ENCODE peak calls at places on chromosomes 3 and 15, in ten cellular contexts. One of them, this sample, is unnamed. For H3K4me1, the result is how much of the 10 kb centered on the place peaks cover.

GRCh38 chr3:107525101-107525953 is 2.6 kb downstream of the BBX start:
- DNase-seq in transverse colon: peak
- DNase-seq in spleen: peak
- DNase-seq in HepG2: no peak
- DNase-seq in suprapubic skin: peak
- DNase-seq in K562: peak
- DNase-seq in HCT116: no peak
- DNase-seq in breast epithelium: no peak
- DNase-seq in Panc1: no peak
- DNase-seq in stomach: peak
- DNase-seq in this sample: peak

GRCh38 chr3:100160516-100160915 is 46.2 kb upstream of the FILIP1L start:
- DNase-seq in breast epithelium: no peak
- DNase-seq in suprapubic skin: no peak
- DNase-seq in spleen: no peak
- DNase-seq in HepG2: no peak
- DNase-seq in transverse colon: no peak
- DNase-seq in K562: no peak
- DNase-seq in stomach: no peak
- DNase-seq in HCT116: no peak
- DNase-seq in Panc1: no peak
- DNase-seq in this sample: no peak

GRCh38 chr15:63256433-63256884 is 20.9 kb upstream of the APH1B start:
- DNase-seq in transverse colon: no peak
- DNase-seq in K562: peak
- DNase-seq in suprapubic skin: no peak
- DNase-seq in spleen: no peak
- DNase-seq in HepG2: peak
- DNase-seq in HCT116: no peak
- DNase-seq in Panc1: no peak
- DNase-seq in stomach: no peak
- DNase-seq in breast epithelium: no peak
- DNase-seq in this sample: no peak

GRCh38 chr15:23647421-23648375 is at the start of gene MAGEL2:
- DNase-seq in spleen: no peak
- DNase-seq in breast epithelium: no peak
- DNase-seq in HCT116: no peak
- DNase-seq in suprapubic skin: no peak
- DNase-seq in HepG2: no peak
- DNase-seq in K562: no peak
- DNase-seq in Panc1: no peak
- DNase-seq in stomach: no peak
- DNase-seq in transverse colon: no peak
- DNase-seq in this sample: peak

GRCh38 chr15:44087578-44088190 is 107.4 kb downstream of the FRMD5 start:
- DNase-seq in stomach: no peak
- DNase-seq in Panc1: peak
- DNase-seq in spleen: no peak
- DNase-seq in HCT116: peak
- DNase-seq in K562: no peak
- DNase-seq in breast epithelium: no peak
- DNase-seq in HepG2: no peak
- DNase-seq in transverse colon: no peak
- DNase-seq in suprapubic skin: no peak
- DNase-seq in this sample: no peak

GRCh38 chr3:127673191-127674098 is 693 bp downstream of the ABTB1 start:
- DNase-seq in breast epithelium: no peak
- DNase-seq in HepG2: no peak
- DNase-seq in K562: peak
- DNase-seq in Panc1: no peak
- DNase-seq in spleen: peak
- DNase-seq in transverse colon: peak
- DNase-seq in stomach: peak
- DNase-seq in suprapubic skin: peak
- DNase-seq in HCT116: no peak
- DNase-seq in this sample: peak

GRCh38 chr15:57919754-57920153 is 145.8 kb downstream of the ALDH1A2 start:
- DNase-seq in breast epithelium: no peak
- DNase-seq in stomach: no peak
- DNase-seq in K562: no peak
- DNase-seq in Panc1: no peak
- DNase-seq in HCT116: no peak
- DNase-seq in transverse colon: no peak
- DNase-seq in HepG2: no peak
- DNase-seq in suprapubic skin: no peak
- DNase-seq in spleen: no peak
- DNase-seq in this sample: no peak

GRCh38 chr15:50993598-50993997 is 85.1 kb downstream of the AP4E1 start:
- DNase-seq in HCT116: no peak
- DNase-seq in stomach: no peak
- DNase-seq in Panc1: no peak
- DNase-seq in transverse colon: no peak
- DNase-seq in HepG2: no peak
- DNase-seq in spleen: no peak
- DNase-seq in suprapubic skin: no peak
- DNase-seq in breast epithelium: no peak
- DNase-seq in K562: no peak
- DNase-seq in this sample: no peak

DNA sequence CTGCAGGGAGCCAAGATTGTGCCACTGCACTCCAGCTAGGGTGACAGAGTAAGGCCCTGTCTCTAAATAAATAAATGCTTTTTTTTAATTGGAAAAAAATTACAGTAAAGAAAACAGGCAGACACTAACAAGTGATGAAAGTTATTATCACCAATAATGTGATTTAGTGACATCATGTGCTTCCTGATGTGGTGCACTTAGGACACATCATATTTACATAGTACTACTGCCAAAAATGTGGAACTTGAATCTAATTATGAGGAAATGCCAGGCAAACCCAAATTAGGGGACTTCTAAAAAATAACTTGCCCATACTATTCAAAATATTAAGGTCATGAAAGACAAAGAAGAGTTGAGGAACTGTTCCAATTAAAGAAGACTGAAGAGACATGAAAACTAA is 30.8 kb downstream of the MAP4 start:
- DNase-seq in K562: no peak
- DNase-seq in stomach: no peak
- DNase-seq in transverse colon: no peak
- DNase-seq in suprapubic skin: no peak
- DNase-seq in spleen: no peak
- DNase-seq in HepG2: no peak
- DNase-seq in breast epithelium: no peak
- DNase-seq in Panc1: no peak
- DNase-seq in HCT116: no peak
- DNase-seq in this sample: no peak
- H3K4me1 ChIP-seq in K562: under half
- H3K4me1 ChIP-seq in stomach: under half
- H3K4me1 ChIP-seq in transverse colon: under half
- H3K4me1 ChIP-seq in suprapubic skin: under half
- H3K4me1 ChIP-seq in spleen: under half
- H3K4me1 ChIP-seq in HepG2: under half
- H3K4me1 ChIP-seq in breast epithelium: under half
- H3K4me1 ChIP-seq in Panc1: under half
- H3K4me1 ChIP-seq in HCT116: under half
- H3K4me1 ChIP-seq in this sample: under half

GRCh38 chr3:149554826-149555225 is 80.3 kb downstream of the TM4SF4 start:
- DNase-seq in stomach: no peak
- DNase-seq in Panc1: peak
- DNase-seq in transverse colon: peak
- DNase-seq in spleen: no peak
- DNase-seq in HCT116: peak
- DNase-seq in K562: no peak
- DNase-seq in HepG2: no peak
- DNase-seq in suprapubic skin: no peak
- DNase-seq in breast epithelium: no peak
- DNase-seq in this sample: no peak

GRCh38 chr3:149555941-149556340 is 81.4 kb downstream of the TM4SF4 start:
- DNase-seq in Panc1: no peak
- DNase-seq in suprapubic skin: no peak
- DNase-seq in K562: no peak
- DNase-seq in spleen: no peak
- DNase-seq in HCT116: no peak
- DNase-seq in breast epithelium: no peak
- DNase-seq in stomach: no peak
- DNase-seq in HepG2: no peak
- DNase-seq in transverse colon: no peak
- DNase-seq in this sample: no peak

GRCh38 chr3:149551500-149551899 is 77.0 kb downstream of the TM4SF4 start:
- DNase-seq in HepG2: no peak
- DNase-seq in transverse colon: no peak
- DNase-seq in stomach: no peak
- DNase-seq in spleen: no peak
- DNase-seq in HCT116: no peak
- DNase-seq in Panc1: no peak
- DNase-seq in breast epithelium: no peak
- DNase-seq in K562: no peak
- DNase-seq in suprapubic skin: no peak
- DNase-seq in this sample: no peak

GRCh38 chr3:149552700-149553099 is 78.2 kb downstream of the TM4SF4 start:
- DNase-seq in transverse colon: no peak
- DNase-seq in HepG2: no peak
- DNase-seq in suprapubic skin: no peak
- DNase-seq in breast epithelium: no peak
- DNase-seq in Panc1: no peak
- DNase-seq in stomach: no peak
- DNase-seq in HCT116: no peak
- DNase-seq in spleen: no peak
- DNase-seq in K562: no peak
- DNase-seq in this sample: no peak

GRCh38 chr3:149553781-149554451 is 79.4 kb downstream of the TM4SF4 start:
- DNase-seq in breast epithelium: peak
- DNase-seq in HepG2: no peak
- DNase-seq in spleen: no peak
- DNase-seq in suprapubic skin: no peak
- DNase-seq in Panc1: no peak
- DNase-seq in HCT116: no peak
- DNase-seq in stomach: no peak
- DNase-seq in K562: no peak
- DNase-seq in transverse colon: peak
- DNase-seq in this sample: no peak
- TF ChIP-seq POLR2AphosphoS5 in breast epithelium: peak
- TF ChIP-seq POLR2AphosphoS5 in HepG2: no peak
- TF ChIP-seq POLR2AphosphoS5 in spleen: no peak
- TF ChIP-seq POLR2AphosphoS5 in suprapubic skin: peak
- TF ChIP-seq POLR2AphosphoS5 in Panc1: no peak
- TF ChIP-seq POLR2AphosphoS5 in HCT116: no peak
- TF ChIP-seq POLR2AphosphoS5 in stomach: no peak
- TF ChIP-seq POLR2AphosphoS5 in K562: no peak
- TF ChIP-seq POLR2AphosphoS5 in transverse colon: peak
- TF ChIP-seq POLR2AphosphoS5 in this sample: no peak

DNA sequence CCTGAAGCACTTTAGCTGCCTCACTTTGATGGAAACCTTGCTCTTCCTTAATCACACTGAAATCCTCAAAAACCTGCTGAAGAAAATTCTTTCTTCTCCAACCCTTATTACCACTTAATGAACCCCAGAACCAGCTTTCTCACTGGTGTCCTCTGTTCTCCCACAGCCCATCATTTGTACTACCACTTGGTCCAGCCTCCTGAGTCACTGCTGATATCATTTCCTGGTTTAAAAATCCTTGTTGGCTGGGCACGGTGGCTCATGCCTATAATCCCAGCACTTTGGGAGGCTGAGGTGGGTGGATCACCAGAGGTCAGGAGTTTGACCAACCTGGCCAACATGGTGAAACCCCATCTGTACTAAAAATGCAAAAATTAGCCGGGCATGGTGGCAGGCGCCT is 418.6 kb upstream of the KCNMB2 start:
- DNase-seq in stomach: no peak
- DNase-seq in transverse colon: no peak
- DNase-seq in HCT116: no peak
- DNase-seq in spleen: no peak
- DNase-seq in Panc1: no peak
- DNase-seq in suprapubic skin: no peak
- DNase-seq in K562: no peak
- DNase-seq in HepG2: no peak
- DNase-seq in breast epithelium: no peak
- DNase-seq in this sample: no peak
- H3K4me1 ChIP-seq in stomach: under half
- H3K4me1 ChIP-seq in transverse colon: under half
- H3K4me1 ChIP-seq in HCT116: under half
- H3K4me1 ChIP-seq in spleen: under half
- H3K4me1 ChIP-seq in Panc1: under half
- H3K4me1 ChIP-seq in suprapubic skin: under half
- H3K4me1 ChIP-seq in K562: under half
- H3K4me1 ChIP-seq in HepG2: under half
- H3K4me1 ChIP-seq in breast epithelium: under half
- H3K4me1 ChIP-seq in this sample: under half

GRCh38 chr15:40759961-40760360 is 3.9 kb upstream of the GCHFR start:
- DNase-seq in breast epithelium: no peak
- DNase-seq in stomach: no peak
- DNase-seq in spleen: no peak
- DNase-seq in transverse colon: no peak
- DNase-seq in Panc1: no peak
- DNase-seq in suprapubic skin: no peak
- DNase-seq in HCT116: no peak
- DNase-seq in K562: no peak
- DNase-seq in HepG2: no peak
- DNase-seq in this sample: no peak

GRCh38 chr15:40754883-40755815 is at the start of gene RMDN3:
- DNase-seq in spleen: peak
- DNase-seq in suprapubic skin: peak
- DNase-seq in transverse colon: peak
- DNase-seq in HCT116: peak
- DNase-seq in K562: peak
- DNase-seq in Panc1: no peak
- DNase-seq in HepG2: peak
- DNase-seq in stomach: peak
- DNase-seq in breast epithelium: peak
- DNase-seq in this sample: peak

GRCh38 chr15:40755821-40756220 is 767 bp upstream of the RMDN3 start:
- DNase-seq in transverse colon: no peak
- DNase-seq in Panc1: no peak
- DNase-seq in HepG2: no peak
- DNase-seq in stomach: no peak
- DNase-seq in K562: no peak
- DNase-seq in breast epithelium: no peak
- DNase-seq in spleen: peak
- DNase-seq in HCT116: no peak
- DNase-seq in suprapubic skin: no peak
- DNase-seq in this sample: no peak

GRCh38 chr15:40754574-40754882 is 526 bp downstream of the RMDN3 start:
- DNase-seq in spleen: peak
- DNase-seq in Panc1: no peak
- DNase-seq in breast epithelium: no peak
- DNase-seq in K562: no peak
- DNase-seq in transverse colon: peak
- DNase-seq in HepG2: no peak
- DNase-seq in stomach: peak
- DNase-seq in HCT116: no peak
- DNase-seq in suprapubic skin: peak
- DNase-seq in this sample: peak

DNA sequence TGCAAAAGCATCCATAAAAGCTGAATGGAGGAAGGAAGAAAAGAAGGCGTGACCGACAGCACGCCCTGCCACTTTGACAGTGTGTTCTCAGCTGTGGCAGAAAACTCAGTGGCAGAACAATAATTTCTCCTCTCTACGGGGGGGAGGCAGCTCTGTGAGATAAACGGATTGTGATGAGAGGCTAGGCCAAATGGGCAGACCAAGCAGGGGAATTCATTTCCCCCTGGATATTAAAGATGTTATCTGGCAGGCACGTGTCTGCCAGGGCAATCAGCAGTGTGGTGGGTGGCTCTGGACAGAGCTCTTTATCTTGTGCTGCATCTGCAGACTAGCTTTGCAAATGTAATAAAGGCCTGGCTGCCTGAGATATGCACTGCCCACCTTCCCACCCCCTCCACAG is 1.9 kb upstream of the RMDN3 start:
- DNase-seq in transverse colon: no peak
- DNase-seq in HepG2: no peak
- DNase-seq in K562: no peak
- DNase-seq in HCT116: no peak
- DNase-seq in Panc1: no peak
- DNase-seq in stomach: no peak
- DNase-seq in breast epithelium: no peak
- DNase-seq in spleen: no peak
- DNase-seq in suprapubic skin: no peak
- DNase-seq in this sample: no peak
- TF ChIP-seq POLR2AphosphoS5 in transverse colon: no peak
- TF ChIP-seq POLR2AphosphoS5 in HepG2: no peak
- TF ChIP-seq POLR2AphosphoS5 in K562: no peak
- TF ChIP-seq POLR2AphosphoS5 in HCT116: no peak
- TF ChIP-seq POLR2AphosphoS5 in Panc1: no peak
- TF ChIP-seq POLR2AphosphoS5 in stomach: no peak
- TF ChIP-seq POLR2AphosphoS5 in breast epithelium: no peak
- TF ChIP-seq POLR2AphosphoS5 in spleen: no peak
- TF ChIP-seq POLR2AphosphoS5 in suprapubic skin: no peak
- TF ChIP-seq POLR2AphosphoS5 in this sample: no peak

This sample was measured in upper lobe of left lung.